ENCODE peak calls at places on chromosome 5, in five cellular contexts. One of them, this sample, is unnamed. For H3K4me1 and H3K27me3, the result is how much of the 10 kb centered on the place peaks cover.

GRCh38 chr5:161305601-161306000 is 240.9 kb downstream of the GABRB2 start:
- DNase-seq in lung: no peak
- DNase-seq in psoas muscle: no peak
- DNase-seq in uterus: no peak
- DNase-seq in fibroblast of lung: no peak
- DNase-seq in this sample: no peak

GRCh38 chr5:6745706-6746217 is 32.5 kb downstream of the TENT4A start:
- DNase-seq in lung: no peak
- DNase-seq in uterus: no peak
- DNase-seq in psoas muscle: no peak
- DNase-seq in fibroblast of lung: peak
- DNase-seq in this sample: peak

GRCh38 chr5:141657937-141658545 is 6.8 kb upstream of the FCHSD1 start:
- DNase-seq in uterus: no peak
- DNase-seq in fibroblast of lung: peak
- DNase-seq in lung: no peak
- DNase-seq in psoas muscle: peak
- DNase-seq in this sample: peak

GRCh38 chr5:138504799-138505198 is 38.2 kb downstream of the ETF1 start:
- DNase-seq in psoas muscle: no peak
- DNase-seq in fibroblast of lung: no peak
- DNase-seq in uterus: no peak
- DNase-seq in lung: no peak
- DNase-seq in this sample: no peak

GRCh38 chr5:133635051-133635450 is 22.7 kb upstream of the FSTL4 start:
- DNase-seq in lung: no peak
- DNase-seq in uterus: no peak
- DNase-seq in fibroblast of lung: peak
- DNase-seq in psoas muscle: no peak
- DNase-seq in this sample: no peak

GRCh38 chr5:174624754-174625506 is 99.5 kb upstream of the MSX2 start:
- DNase-seq in fibroblast of lung: no peak
- DNase-seq in lung: no peak
- DNase-seq in uterus: no peak
- DNase-seq in psoas muscle: no peak
- DNase-seq in this sample: peak

GRCh38 chr5:53381-54174 is 38.4 kb upstream of the PLEKHG4B start:
- DNase-seq in psoas muscle: no peak
- DNase-seq in lung: peak
- DNase-seq in fibroblast of lung: peak
- DNase-seq in uterus: no peak
- DNase-seq in this sample: peak

GRCh38 chr5:174229640-174230350 is 184.3 kb downstream of the NSG2 start:
- DNase-seq in uterus: no peak
- DNase-seq in lung: no peak
- DNase-seq in psoas muscle: no peak
- DNase-seq in fibroblast of lung: peak
- DNase-seq in this sample: peak

GRCh38 chr5:175677571-175677970 is 19.7 kb downstream of the HRH2 start:
- DNase-seq in uterus: no peak
- DNase-seq in lung: no peak
- DNase-seq in psoas muscle: peak
- DNase-seq in fibroblast of lung: no peak
- DNase-seq in this sample: no peak

GRCh38 chr5:111313017-111313724 is 89.0 kb downstream of the CAMK4 start:
- DNase-seq in lung: no peak
- DNase-seq in psoas muscle: no peak
- DNase-seq in fibroblast of lung: no peak
- DNase-seq in uterus: no peak
- DNase-seq in this sample: no peak

GRCh38 chr5:158770506-158770905 is 329.2 kb downstream of the EBF1 start:
- DNase-seq in psoas muscle: no peak
- DNase-seq in uterus: no peak
- DNase-seq in fibroblast of lung: no peak
- DNase-seq in lung: no peak
- DNase-seq in this sample: no peak

DNA sequence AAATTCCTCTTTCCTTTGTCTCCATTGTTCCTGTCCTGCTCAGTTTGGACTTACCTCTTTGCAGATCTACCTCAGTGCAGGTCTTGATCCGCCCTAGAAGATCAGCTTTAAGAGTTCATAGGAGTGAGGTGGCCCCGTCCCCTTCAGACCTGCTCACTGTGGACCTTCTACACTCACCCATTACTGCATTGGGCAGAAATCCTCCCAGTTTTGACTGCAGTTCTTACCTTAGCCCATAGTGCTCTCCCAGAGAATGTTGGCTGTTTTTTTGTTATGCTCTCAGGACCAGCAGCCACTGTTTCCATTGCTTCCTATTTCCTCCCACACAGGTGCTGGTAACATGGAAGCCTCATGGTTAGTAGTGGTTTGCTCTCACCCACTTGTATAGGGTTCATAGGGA is 63.3 kb downstream of the GALNT10 start:
- DNase-seq in lung: no peak
- DNase-seq in psoas muscle: no peak
- DNase-seq in uterus: no peak
- DNase-seq in fibroblast of lung: no peak
- DNase-seq in this sample: no peak
- TF ChIP-seq CTCF in lung: no peak
- TF ChIP-seq CTCF in psoas muscle: no peak
- TF ChIP-seq CTCF in uterus: no peak
- TF ChIP-seq CTCF in fibroblast of lung: no peak
- TF ChIP-seq CTCF in this sample: no peak

GRCh38 chr5:76489877-76490688 is 87.0 kb downstream of the IQGAP2 start:
- DNase-seq in psoas muscle: no peak
- DNase-seq in lung: no peak
- DNase-seq in fibroblast of lung: peak
- DNase-seq in uterus: no peak
- DNase-seq in this sample: no peak

GRCh38 chr5:76493190-76493837 is 90.2 kb downstream of the IQGAP2 start:
- DNase-seq in fibroblast of lung: no peak
- DNase-seq in psoas muscle: no peak
- DNase-seq in lung: no peak
- DNase-seq in uterus: no peak
- DNase-seq in this sample: no peak

GRCh38 chr5:76494201-76494600 is 91.1 kb downstream of the IQGAP2 start:
- DNase-seq in psoas muscle: no peak
- DNase-seq in lung: no peak
- DNase-seq in uterus: no peak
- DNase-seq in fibroblast of lung: no peak
- DNase-seq in this sample: no peak

GRCh38 chr5:76490970-76491369 is 87.9 kb downstream of the IQGAP2 start:
- DNase-seq in psoas muscle: no peak
- DNase-seq in uterus: no peak
- DNase-seq in lung: no peak
- DNase-seq in fibroblast of lung: no peak
- DNase-seq in this sample: no peak

GRCh38 chr5:76492819-76493189 is 89.7 kb downstream of the IQGAP2 start:
- DNase-seq in fibroblast of lung: no peak
- DNase-seq in psoas muscle: no peak
- DNase-seq in lung: no peak
- DNase-seq in uterus: no peak
- DNase-seq in this sample: no peak
- H3K4me1 ChIP-seq in fibroblast of lung: under half
- H3K4me1 ChIP-seq in psoas muscle: under half
- H3K4me1 ChIP-seq in lung: under half
- H3K4me1 ChIP-seq in uterus: under half
- H3K4me1 ChIP-seq in this sample: under half

GRCh38 chr5:53482717-53483638 is 2.5 kb downstream of the FST start:
- DNase-seq in uterus: peak
- DNase-seq in psoas muscle: peak
- DNase-seq in lung: peak
- DNase-seq in fibroblast of lung: peak
- DNase-seq in this sample: peak
- H3K27me3 ChIP-seq in uterus: under half
- H3K27me3 ChIP-seq in psoas muscle: under half
- H3K27me3 ChIP-seq in lung: under half
- H3K27me3 ChIP-seq in fibroblast of lung: under half
- H3K27me3 ChIP-seq in this sample: under half

GRCh38 chr5:154213592-154213991 is 23.1 kb downstream of the GALNT10 start:
- DNase-seq in psoas muscle: no peak
- DNase-seq in fibroblast of lung: no peak
- DNase-seq in uterus: no peak
- DNase-seq in lung: no peak
- DNase-seq in this sample: no peak
- TF ChIP-seq CTCF in psoas muscle: no peak
- TF ChIP-seq CTCF in fibroblast of lung: no peak
- TF ChIP-seq CTCF in uterus: no peak
- TF ChIP-seq CTCF in lung: no peak
- TF ChIP-seq CTCF in this sample: no peak

GRCh38 chr5:96254980-96255681 is 177.9 kb downstream of the PCSK1 start:
- DNase-seq in uterus: peak
- DNase-seq in psoas muscle: no peak
- DNase-seq in lung: no peak
- DNase-seq in fibroblast of lung: peak
- DNase-seq in this sample: peak
- H3K4me1 ChIP-seq in uterus: under half
- H3K4me1 ChIP-seq in psoas muscle: under half
- H3K4me1 ChIP-seq in lung: under half
- H3K4me1 ChIP-seq in fibroblast of lung: under half
- H3K4me1 ChIP-seq in this sample: under half

DNA sequence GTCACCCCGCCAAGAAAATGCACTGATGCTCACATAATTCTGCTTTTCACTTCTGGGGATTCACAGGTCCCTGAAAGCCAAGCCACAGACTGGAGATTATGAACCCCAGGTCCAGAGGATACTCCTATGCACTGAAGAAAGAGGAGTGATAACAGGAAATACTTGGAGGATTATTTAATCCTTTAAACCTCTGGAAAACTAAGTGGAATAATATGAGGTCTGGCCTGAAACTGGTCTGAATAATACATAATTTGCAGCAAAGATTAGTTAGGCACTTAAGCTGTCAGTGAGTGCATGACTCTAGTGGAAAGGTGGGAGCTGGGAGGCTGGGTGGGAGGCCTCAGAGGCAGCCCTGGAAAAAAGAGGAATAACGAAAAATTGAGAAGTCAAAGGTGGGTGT is 45.7 kb downstream of the MARCHF3 start:
- DNase-seq in fibroblast of lung: peak
- DNase-seq in lung: no peak
- DNase-seq in uterus: no peak
- DNase-seq in psoas muscle: no peak
- DNase-seq in this sample: no peak
- H3K27me3 ChIP-seq in fibroblast of lung: under half
- H3K27me3 ChIP-seq in lung: under half
- H3K27me3 ChIP-seq in uterus: under half
- H3K27me3 ChIP-seq in psoas muscle: under half
- H3K27me3 ChIP-seq in this sample: under half

DNA sequence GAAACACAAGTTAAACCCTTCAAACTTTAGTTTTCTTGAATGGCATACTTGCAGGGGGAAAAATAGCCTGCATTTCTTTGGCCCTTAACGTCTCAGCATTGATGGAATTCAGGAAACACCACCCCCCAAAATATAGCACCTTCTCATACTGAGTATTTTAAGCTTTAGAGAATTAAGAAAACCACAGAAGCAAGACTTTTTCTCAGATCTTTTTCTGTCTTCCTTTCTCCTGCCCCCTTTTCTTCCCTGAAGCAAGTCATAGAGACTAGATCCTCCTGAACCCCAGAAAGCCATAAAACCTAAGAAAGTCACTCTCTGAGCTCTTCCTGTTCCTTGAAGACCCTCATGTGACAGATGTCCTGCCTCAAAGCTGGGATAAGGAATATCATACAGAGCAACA is 1069.9 kb downstream of the EFNA5 start:
- DNase-seq in psoas muscle: no peak
- DNase-seq in fibroblast of lung: no peak
- DNase-seq in uterus: no peak
- DNase-seq in lung: no peak
- DNase-seq in this sample: no peak
- TF ChIP-seq CTCF in psoas muscle: no peak
- TF ChIP-seq CTCF in fibroblast of lung: no peak
- TF ChIP-seq CTCF in uterus: no peak
- TF ChIP-seq CTCF in lung: no peak
- TF ChIP-seq CTCF in this sample: no peak

DNA sequence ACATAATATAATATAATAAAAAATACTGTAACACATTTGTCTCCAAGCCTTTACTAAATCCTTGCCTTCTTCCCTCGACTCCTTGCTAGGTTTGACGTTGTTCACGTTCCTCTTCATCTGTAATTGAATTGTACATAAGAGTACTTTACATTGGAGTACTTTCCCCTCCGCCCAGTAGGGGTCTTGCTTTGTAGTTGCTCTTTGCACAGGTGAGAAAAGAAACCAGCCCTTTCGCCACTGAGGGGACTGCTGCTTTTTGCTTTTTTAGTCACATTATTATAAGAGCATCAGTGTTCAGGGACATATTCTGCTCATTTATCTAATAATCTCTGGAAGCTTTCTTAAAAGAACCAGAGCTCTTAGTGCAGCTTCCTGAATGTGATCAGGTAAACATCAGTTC is 115.0 kb downstream of the CETN3 start:
- DNase-seq in lung: no peak
- DNase-seq in psoas muscle: no peak
- DNase-seq in uterus: no peak
- DNase-seq in fibroblast of lung: no peak
- DNase-seq in this sample: peak
- H3K4me1 ChIP-seq in lung: under half
- H3K4me1 ChIP-seq in psoas muscle: under half
- H3K4me1 ChIP-seq in uterus: under half
- H3K4me1 ChIP-seq in fibroblast of lung: under half
- H3K4me1 ChIP-seq in this sample: under half

This sample was measured in cardiac muscle cell.